ENCODE peak calls at places on chromosomes 11 and 22, in nine cellular contexts. I is naive thymus-derived CD4-positive, alpha-beta T cell; Q is sciatic nerve; U is GM13976; S is stimulated activated CD4-positive, alpha-beta T cell treated with anti-CD3 and anti-CD28 coated beads, Interleukin-1b, Interleukin-23, amount 100 ng/mL, for 24 hours; Y is A549; O is cerebellum; N is CD8-positive, alpha-beta T cell; G is NCI-H2107. C is an unnamed sample.

GRCh38 chr11:17743026-17743807 is 8.6 kb downstream of the KCNC1 start:
- DNase-seq in G (no peak), Y (no peak), Q (no peak), O (no peak), I (no peak), N (no peak), U (no peak), S (no peak), C (peak)

GRCh38 chr11:114066046-114066648 is 6.6 kb downstream of the ZBTB16 start:
- DNase-seq in Y (no peak), Q (no peak), S (no peak), I (no peak), G (no peak), N (no peak), U (no peak), O (no peak), C (no peak)

GRCh38 chr11:17629113-17629512 is 82.1 kb downstream of the OTOG start:
- DNase-seq in U (no peak), G (no peak), Q (no peak), I (no peak), N (no peak), O (no peak), Y (no peak), S (no peak), C (no peak)

GRCh38 chr22:31138126-31138525 is 2.2 kb downstream of the PLA2G3 start:
- DNase-seq in G (no peak), S (no peak), Y (no peak), O (no peak), Q (no peak), U (peak), I (no peak), N (no peak), C (no peak)

GRCh38 chr11:84581083-84581482 is 1046.1 kb downstream of the DLG2 start:
- DNase-seq in Y (no peak), O (no peak), G (no peak), I (no peak), N (no peak), U (no peak), S (no peak), Q (no peak), C (no peak)

GRCh38 chr11:12066056-12066798 is 44.2 kb upstream of the MICAL2 start:
- DNase-seq in I (no peak), Q (no peak), G (no peak), S (no peak), U (no peak), O (no peak), N (no peak), Y (peak), C (peak)

GRCh38 chr22:43978558-43978957 is 23.3 kb downstream of the SAMM50 start:
- DNase-seq in U (no peak), O (no peak), Q (peak), Y (no peak), S (no peak), I (no peak), N (no peak), G (no peak), C (no peak)

GRCh38 chr11:90204832-90205646 is 17.8 kb downstream of the CHORDC1 start:
- DNase-seq in Q (no peak), G (peak), Y (peak), U (peak), O (peak), S (no peak), N (no peak), I (no peak), C (no peak)

GRCh38 chr11:57440744-57441414 is 14.0 kb upstream of the SLC43A3 start:
- DNase-seq in S (no peak), O (no peak), I (no peak), Q (no peak), U (no peak), G (no peak), N (no peak), Y (no peak), C (no peak)

GRCh38 chr11:123217897-123218296 is 22.8 kb upstream of the CLMP start:
- DNase-seq in G (no peak), S (no peak), U (no peak), N (no peak), O (no peak), Y (no peak), I (no peak), Q (no peak), C (no peak)

GRCh38 chr22:37454857-37455686 is 27.8 kb upstream of the ELFN2 start:
- DNase-seq in O (no peak), S (no peak), Q (no peak), U (no peak), N (no peak), Y (peak), I (no peak), G (no peak), C (no peak)